ENCODE peak calls at places on chromosomes 7 and 10, in six cellular contexts. F is pancreas, I is left ventricle myocardium inferior, R is right atrium auricular region, H is fibroblast of the aortic adventitia, L is cardiac muscle cell. V is an unnamed sample.
A peak's percentile ranks its signal among the peaks of the same experiment; 100 is the strongest.

GRCh38 chr10:6473901-6474370 is 106.1 kb downstream of the PRKCQ start:
- DNase-seq in R (no peak), L (no peak), I (no peak), F (no peak), H (peak; percentile 5), V (no peak)

GRCh38 chr10:125283191-125283590 is 122.8 kb upstream of the CTBP2 start:
- DNase-seq in R (no peak), H (no peak), L (no peak), I (no peak), F (no peak), V (no peak)

GRCh38 chr10:82176571-82176970 is 301.6 kb downstream of the NRG3 start:
- DNase-seq in L (no peak), R (no peak), H (no peak), F (no peak), I (no peak), V (no peak)

GRCh38 chr7:100720645-100721504 is 607 bp downstream of the EPO start:
- DNase-seq in H (no peak), F (peak; percentile 39), I (no peak), R (no peak), L (peak; percentile 57), V (no peak)

GRCh38 chr10:64486149-64486548 is 964.9 kb downstream of the REEP3 start:
- DNase-seq in H (peak; percentile 1), L (no peak), F (no peak), R (no peak), I (no peak), V (peak; percentile 39)

GRCh38 chr7:1049801-1050200 is 5.5 kb downstream of the GPR146 start:
- DNase-seq in L (no peak), H (no peak), I (no peak), F (peak; percentile 30), R (no peak), V (no peak)

GRCh38 chr10:5434017-5434753 is 21.8 kb downstream of the NET1 start:
- DNase-seq in I (no peak), H (peak; percentile 83), R (no peak), L (peak; percentile 68), F (no peak), V (peak; percentile 75)

GRCh38 chr7:926061-927030 is 28.1 kb downstream of the ADAP1 start:
- DNase-seq in L (no peak), I (peak; percentile 15), R (no peak), F (peak; percentile 20), H (no peak), V (no peak)

GRCh38 chr7:129122751-129123516 is 21.6 kb upstream of the TSPAN33 start:
- DNase-seq in I (no peak), H (no peak), R (no peak), L (no peak), F (no peak), V (no peak)

GRCh38 chr7:122885583-122886356 is 490 bp downstream of the CADPS2 start:
- DNase-seq in F (peak; percentile 49), I (peak; percentile 45), H (peak; percentile 43), L (peak; percentile 63), R (peak; percentile 64), V (peak; percentile 17)

GRCh38 chr7:6546852-6547251 is 4.4 kb downstream of the GRID2IP start:
- DNase-seq in R (no peak), F (no peak), I (no peak), H (no peak), L (no peak), V (no peak)

GRCh38 chr10:93061594-93062498 is 1.2 kb downstream of the CYP26C1 start:
- DNase-seq in F (no peak), H (peak; percentile 30), I (no peak), R (peak; percentile 46), L (no peak), V (no peak)

GRCh38 chr10:47092822-47093221 is 181.6 kb downstream of the PTPN20 start:
- DNase-seq in H (no peak), L (no peak), F (no peak), I (peak; percentile 54), R (no peak), V (no peak)

GRCh38 chr7:135001390-135002165 is 15.3 kb downstream of the AGBL3 start:
- DNase-seq in I (no peak), R (no peak), F (no peak), H (peak; percentile 14), L (no peak), V (peak; percentile 54)

GRCh38 chr10:122053314-122053713 is 64.4 kb downstream of the TACC2 start:
- DNase-seq in L (no peak), H (no peak), I (no peak), F (no peak), R (no peak), V (no peak)

GRCh38 chr7:155281411-155281969 is 16.2 kb upstream of the INSIG1 start:
- DNase-seq in I (no peak), L (no peak), F (no peak), H (no peak), R (no peak), V (no peak)
- TF ChIP-seq CTCF in I (no peak), L (no peak), F (no peak), H (no peak), R (no peak), V (no peak)

DNA sequence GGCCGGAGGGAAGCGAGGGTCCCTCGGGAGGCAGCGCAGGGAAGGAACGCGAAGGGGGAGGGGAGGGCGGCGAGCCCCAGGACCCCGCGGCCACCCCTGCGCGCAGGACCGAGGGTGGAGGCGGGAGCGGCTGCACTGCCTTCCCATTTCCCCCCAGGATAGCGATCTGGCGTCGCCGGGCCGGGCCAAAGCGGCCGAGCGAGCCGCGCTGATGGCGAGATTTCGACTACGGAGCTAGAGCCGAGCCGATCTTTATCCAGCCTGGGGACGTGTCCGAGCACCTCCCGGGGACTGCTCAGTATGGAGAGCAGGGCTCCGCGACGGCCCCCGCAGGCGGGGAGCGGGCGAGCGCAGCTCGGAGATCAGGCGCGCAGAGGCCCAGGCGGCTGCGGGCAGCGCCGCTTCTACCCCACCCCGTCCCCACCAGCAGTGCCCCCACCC is 590 bp upstream of the CRTAC1 start:
- DNase-seq in R (no peak), H (no peak), I (no peak), F (peak; percentile 24), L (peak; percentile 41), V (no peak)
- H3K4me3 ChIP-seq in R (peak overlapping the region; percentile 59), H (no peak overlapping the region), I (peak overlapping the region; percentile 65), F (no peak overlapping the region), L (peak overlapping the region; percentile 49), V (no peak overlapping the region)

DNA sequence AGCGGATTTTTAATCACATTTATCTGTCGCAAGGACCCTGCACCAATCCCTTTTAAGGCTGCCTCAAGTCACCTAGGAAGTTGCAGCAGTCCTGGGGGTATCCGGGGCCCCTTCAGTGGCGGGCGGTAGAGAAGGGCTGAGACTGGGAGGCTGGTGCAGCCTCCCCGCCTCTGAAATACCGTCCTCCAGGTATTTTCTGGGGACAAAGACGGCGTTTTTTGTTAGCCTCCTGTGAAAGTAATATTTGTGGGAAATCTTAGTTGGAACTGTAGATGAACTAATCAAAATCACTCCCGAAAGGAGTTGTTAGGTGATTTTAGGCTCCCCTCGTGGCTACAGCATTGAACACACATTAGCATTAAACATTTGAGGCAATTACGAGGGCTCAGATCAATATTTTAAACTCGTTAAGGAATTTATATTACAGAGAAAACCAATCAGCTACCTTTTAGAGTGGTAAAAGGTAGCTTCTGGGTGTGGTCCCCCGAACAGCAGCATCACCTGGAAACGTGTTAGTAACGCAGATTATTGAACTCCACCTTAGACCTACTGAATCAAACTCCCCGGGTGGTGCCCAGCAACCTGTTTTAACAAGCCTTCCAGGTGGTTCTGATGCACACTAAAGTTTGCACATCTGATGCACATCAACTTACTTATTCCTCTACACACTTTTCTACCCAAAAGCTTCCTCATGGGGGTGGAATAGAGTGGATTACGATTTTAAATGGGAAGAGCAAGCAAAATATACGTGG is 548 bp upstream of the ANXA7 start:
- DNase-seq in I (no peak), F (no peak), R (no peak), H (no peak), L (no peak), V (no peak)
- TF ChIP-seq CTCF in I (no peak), F (no peak), R (no peak), H (no peak), L (no peak), V (no peak)

GRCh38 chr7:155576416-155576815 is 30.1 kb upstream of the CNPY1 start:
- DNase-seq in L (no peak), H (no peak), I (peak; percentile 7), F (no peak), R (no peak), V (no peak)
- H3K4me3 ChIP-seq in L (no peak overlapping the region), H (no peak overlapping the region), I (no peak overlapping the region), F (no peak overlapping the region), R (no peak overlapping the region), V (no peak overlapping the region)

DNA sequence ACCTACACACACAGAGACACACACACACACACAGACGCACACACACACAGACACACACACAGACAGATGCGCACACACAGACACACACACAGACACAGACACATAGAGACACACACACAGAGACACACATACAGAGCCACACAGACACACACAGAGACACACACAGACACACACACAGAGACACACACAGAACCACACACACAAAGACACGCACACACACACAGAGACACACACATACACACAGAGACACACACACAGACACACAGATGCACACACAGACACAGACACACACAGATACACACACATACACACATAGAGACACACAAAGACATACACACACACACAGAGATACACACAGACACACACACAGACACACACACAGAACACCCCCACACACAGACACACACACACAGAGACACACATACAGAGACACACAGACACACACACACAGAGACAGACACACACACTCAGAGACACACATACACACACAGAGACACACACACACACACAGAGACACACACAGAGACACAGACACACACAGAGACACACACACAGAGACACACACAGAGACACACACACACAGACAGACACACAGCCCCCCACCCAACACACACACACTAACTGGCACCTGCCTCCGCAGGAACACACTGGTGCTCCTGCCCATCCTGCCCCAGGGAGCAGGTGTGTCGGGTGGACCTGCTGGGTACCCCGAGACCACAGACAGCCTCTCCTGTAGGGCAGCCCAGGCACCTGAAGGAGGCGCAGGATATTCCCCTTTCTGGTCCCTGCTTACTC is 5.5 kb upstream of the FZD9 start:
- DNase-seq in R (no peak), I (no peak), F (no peak), H (no peak), L (no peak), V (no peak)
- TF ChIP-seq CTCF in R (no peak), I (no peak), F (no peak), H (no peak), L (no peak), V (no peak)

DNA sequence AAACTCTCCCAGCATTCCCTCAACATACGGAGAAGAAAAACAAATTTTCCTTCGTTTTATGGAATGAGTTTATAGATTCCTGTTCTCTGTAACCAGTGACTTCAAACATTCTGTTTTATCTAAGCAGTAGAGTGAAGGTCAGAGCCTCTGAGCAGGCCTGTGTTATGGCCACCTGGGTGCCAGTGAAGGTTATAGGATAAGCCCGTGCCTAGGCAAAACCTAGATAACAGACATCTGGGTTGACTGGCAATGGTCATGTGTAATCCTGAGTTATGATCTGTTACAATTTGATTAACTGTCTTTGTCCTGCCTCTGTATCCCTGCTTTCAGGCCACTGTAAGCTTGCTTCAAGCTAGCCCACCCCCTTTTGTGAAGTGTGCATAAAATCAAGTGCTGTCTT is 8.3 kb downstream of the LSM5 start:
- DNase-seq in F (no peak), R (no peak), L (no peak), H (peak; percentile 25), I (no peak), V (no peak)
- H3K4me3 ChIP-seq in F (no peak overlapping the region), R (no peak overlapping the region), L (no peak overlapping the region), H (no peak overlapping the region), I (no peak overlapping the region), V (no peak overlapping the region)